ENCODE peak calls at places on chromosomes 13 and 19, in six cellular contexts. Y is stimulated activated naive CD8-positive, alpha-beta T cell treated with anti-CD3 and anti-CD28 coated beads, Interleukin-15, Interleukin-2, amounts not matched to agents 100 U/mL and 50 U/mL, for 24 hours; V is mucosa of gallbladder; E is ACHN; R is stimulated activated CD4-positive, alpha-beta T cell treated with anti-CD3 and anti-CD28 coated beads, Interleukin-4, amount 100 ng/mL, for 4 hours; N is stimulated activated CD8-positive, alpha-beta memory T cell treated with anti-CD3 and anti-CD28 coated beads, Interleukin-7, amount 100 ng/mL, for 24 hours. T is an unnamed sample.
A peak's percentile ranks its signal among the peaks of the same experiment; 100 is the strongest.

GRCh38 chr13:44698076-44698475 is 121.9 kb upstream of the TSC22D1 start:
- DNase-seq in Y (no peak), V (no peak), E (no peak), R (no peak), N (no peak), T (peak; percentile 29)

GRCh38 chr19:51777570-51778460 is 16.8 kb downstream of the FPR2 start:
- DNase-seq in Y (peak; percentile 42), V (peak; percentile 68), E (peak; percentile 60), R (peak; percentile 16), N (no peak), T (peak; percentile 90)

GRCh38 chr19:23983406-23983805 is 68.7 kb downstream of the ZNF726 start:
- DNase-seq in Y (no peak), V (no peak), E (no peak), R (no peak), N (no peak), T (no peak)

GRCh38 chr13:28530729-28531194 is 35.8 kb upstream of the FLT1 start:
- DNase-seq in Y (no peak), V (no peak), E (peak; percentile 10), R (no peak), N (no peak), T (no peak)

GRCh38 chr19:7497292-7497691 is 8.5 kb upstream of the PEX11G start:
- DNase-seq in Y (no peak), V (no peak), E (no peak), R (no peak), N (no peak), T (no peak)

GRCh38 chr19:2049741-2050348 is 1.2 kb downstream of the MKNK2 start:
- DNase-seq in Y (peak; percentile 70), V (peak; percentile 87), E (peak; percentile 53), R (peak; percentile 47), N (no peak), T (peak; percentile 67)

GRCh38 chr13:75329097-75329496 is 152.9 kb downstream of the TBC1D4 start:
- DNase-seq in Y (no peak), V (no peak), E (no peak), R (no peak), N (no peak), T (no peak)

GRCh38 chr13:25783480-25784081 is 268.2 kb downstream of the SHISA2 start:
- DNase-seq in Y (no peak), V (no peak), E (no peak), R (no peak), N (no peak), T (no peak)

GRCh38 chr13:83378901-83379300 is 503.4 kb downstream of the SLITRK1 start:
- DNase-seq in Y (no peak), V (no peak), E (no peak), R (no peak), N (no peak), T (no peak)

GRCh38 chr13:97272526-97272925 is 50.4 kb downstream of the MBNL2 start:
- DNase-seq in Y (no peak), V (no peak), E (no peak), R (no peak), N (no peak), T (no peak)

GRCh38 chr19:14432817-14433453 is at the start of gene PKN1:
- DNase-seq in Y (peak; percentile 81), V (no peak), E (peak; percentile 48), R (peak; percentile 69), N (no peak), T (peak; percentile 53)

GRCh38 chr19:1220452-1221037 is 15.0 kb downstream of the STK11 start:
- DNase-seq in Y (no peak), V (no peak), E (no peak), R (no peak), N (no peak), T (no peak)

GRCh38 chr13:110445722-110446569 is 115.6 kb downstream of the RAB20 start:
- DNase-seq in Y (no peak), V (no peak), E (no peak), R (no peak), N (no peak), T (no peak)

GRCh38 chr19:44741841-44742352 is 6.6 kb upstream of the BCL3 start:
- DNase-seq in Y (no peak), V (peak; percentile 98), E (peak; percentile 99), R (no peak), N (no peak), T (peak; percentile 97)

GRCh38 chr13:78657699-78658629 is 991 bp downstream of the OBI1 start:
- DNase-seq in Y (no peak), V (no peak), E (peak; percentile 27), R (no peak), N (no peak), T (no peak)

GRCh38 chr19:39514840-39515550 is at the start of gene SELENOV:
- DNase-seq in Y (peak; percentile 49), V (no peak), E (no peak), R (peak; percentile 16), N (no peak), T (no peak)

GRCh38 chr19:29532956-29533355 is 7.2 kb downstream of the VSTM2B start:
- DNase-seq in Y (no peak), V (no peak), E (no peak), R (no peak), N (no peak), T (no peak)

GRCh38 chr19:611506-611869 is 21.8 kb downstream of the HCN2 start:
- DNase-seq in Y (peak; percentile 71), V (no peak), E (peak; percentile 24), R (peak; percentile 56), N (peak; percentile 43), T (no peak)

GRCh38 chr19:2573916-2574315 is 98.0 kb downstream of the GADD45B start:
- DNase-seq in Y (no peak), V (no peak), E (no peak), R (no peak), N (no peak), T (no peak)

GRCh38 chr13:66974889-66975288 is 255.2 kb downstream of the PCDH9 start:
- DNase-seq in Y (no peak), V (no peak), E (no peak), R (no peak), N (no peak), T (no peak)

GRCh38 chr19:13896227-13896626 is 9.7 kb downstream of the BRME1 start:
- DNase-seq in Y (no peak), V (no peak), E (no peak), R (no peak), N (no peak), T (no peak)

GRCh38 chr13:113774177-113775107 is 15.4 kb downstream of the TMEM255B start:
- DNase-seq in Y (no peak), V (no peak), E (peak; percentile 48), R (no peak), N (no peak), T (no peak)

T was measured in testis.